ENCODE peak calls at places on chromosome 11, in nine cellular contexts. L is testis, W is neural progenitor cell, Y is breast epithelium, R is AG10803, S is IMR-90, M is coronary artery, A is psoas muscle, T is fibroblast of mammary gland. H is an unnamed sample.

GRCh38 chr11:104858882-104859735 is 39.2 kb downstream of the CASP12 start:
- DNase-seq in T (peak), M (no peak), L (no peak), W (no peak), A (no peak), Y (no peak), R (no peak), S (no peak), H (no peak)

GRCh38 chr11:41379084-41379483 is 80.4 kb downstream of the LRRC4C start:
- DNase-seq in L (no peak), R (no peak), T (no peak), Y (no peak), A (no peak), S (no peak), M (no peak), W (no peak), H (no peak)

GRCh38 chr11:103448966-103449365 is 339.7 kb downstream of the DYNC2H1 start:
- DNase-seq in S (no peak), A (no peak), Y (no peak), T (no peak), L (no peak), R (no peak), M (no peak), W (no peak), H (no peak)

GRCh38 chr11:34026432-34026831 is 25.1 kb upstream of the CAPRIN1 start:
- DNase-seq in L (no peak), T (no peak), W (no peak), M (no peak), R (no peak), Y (no peak), A (no peak), S (no peak), H (no peak)

GRCh38 chr11:13333456-13333957 is 55.9 kb downstream of the BMAL1 start:
- DNase-seq in T (no peak), L (no peak), A (no peak), W (no peak), S (no peak), R (no peak), Y (peak), M (no peak), H (peak)

GRCh38 chr11:84607975-84608787 is 1019.0 kb downstream of the DLG2 start:
- DNase-seq in S (no peak), R (no peak), T (no peak), M (no peak), L (no peak), Y (no peak), A (no peak), W (no peak), H (no peak)

GRCh38 chr11:79864882-79865281 is 424.1 kb upstream of the TENM4 start:
- DNase-seq in T (no peak), L (no peak), R (no peak), S (no peak), M (no peak), A (no peak), W (no peak), Y (no peak), H (peak)

GRCh38 chr11:78385205-78385604 is 32.4 kb downstream of the GAB2 start:
- DNase-seq in R (no peak), S (no peak), Y (no peak), M (no peak), A (no peak), L (no peak), T (no peak), W (no peak), H (no peak)

GRCh38 chr11:76792505-76793264 is 9.5 kb downstream of the TSKU start:
- DNase-seq in R (no peak), L (no peak), T (no peak), Y (peak), W (no peak), M (peak), S (no peak), A (no peak), H (no peak)

GRCh38 chr11:11432621-11433319 is 79.7 kb upstream of the CSNK2A3 start:
- DNase-seq in R (no peak), L (no peak), A (no peak), W (no peak), T (no peak), Y (no peak), M (no peak), S (no peak), H (peak)

GRCh38 chr11:71342116-71342515 is 89.7 kb upstream of the SHANK2 start:
- DNase-seq in R (peak), Y (no peak), A (no peak), S (peak), T (peak), M (no peak), L (no peak), W (no peak), H (peak)

GRCh38 chr11:36292311-36292722 is 3.1 kb upstream of the COMMD9 start:
- DNase-seq in T (peak), Y (no peak), R (peak), W (peak), S (peak), M (no peak), A (no peak), L (no peak), H (peak)

GRCh38 chr11:36288442-36289225 is 590 bp downstream of the COMMD9 start:
- DNase-seq in T (no peak), M (no peak), W (no peak), Y (no peak), A (no peak), S (no peak), L (no peak), R (no peak), H (no peak)

DNA sequence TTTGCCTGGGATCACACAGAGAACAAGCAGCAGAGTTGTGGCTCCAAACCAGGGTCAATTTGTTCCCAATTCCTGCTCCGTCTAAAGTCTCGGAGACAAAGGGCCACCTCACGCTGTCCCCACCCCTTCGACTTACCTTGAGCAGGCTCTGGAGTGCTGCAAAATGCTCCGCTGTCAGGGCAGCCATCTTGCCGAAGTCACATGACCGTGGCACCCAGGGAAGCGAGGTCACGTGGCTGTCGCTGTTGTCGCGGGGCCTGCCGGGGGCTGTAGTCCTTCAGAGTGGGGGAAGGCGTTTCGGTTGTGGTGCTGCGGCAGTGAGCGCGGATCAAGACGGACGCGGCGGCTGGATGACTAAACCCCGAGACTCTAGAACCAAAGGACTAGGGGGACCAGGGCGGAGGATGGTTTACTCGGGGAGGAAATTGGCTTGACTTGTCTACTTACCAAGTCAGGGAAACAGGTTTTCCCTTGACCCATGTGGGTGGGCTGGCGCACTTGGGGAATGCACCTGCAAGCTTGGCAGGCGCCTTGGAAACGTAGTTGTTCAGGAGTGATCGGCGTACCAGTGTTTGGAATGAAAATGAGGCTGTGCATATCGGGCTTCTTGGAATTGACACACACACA is at the start of gene COMMD9:
- DNase-seq in M (peak), W (peak), S (peak), L (peak), A (peak), R (peak), Y (peak), T (peak), H (peak)
- TF ChIP-seq CTCF in M (no peak), W (no peak), S (no peak), L (no peak), A (no peak), R (peak), Y (no peak), T (no peak), H (no peak)

GRCh38 chr11:102305352-102306047 is 11.8 kb upstream of the BIRC3 start:
- DNase-seq in R (no peak), W (no peak), T (no peak), A (no peak), S (no peak), Y (no peak), M (no peak), L (no peak), H (no peak)
- H3K4me3 ChIP-seq in R (no peak), W (no peak), T (no peak), A (no peak), S (no peak), Y (no peak), M (no peak), L (no peak), H (no peak)

GRCh38 chr11:113014731-113015455 is 53.7 kb downstream of the NCAM1 start:
- DNase-seq in L (no peak), R (peak), W (no peak), S (no peak), M (no peak), Y (no peak), A (peak), T (no peak), H (peak)
- TF ChIP-seq CTCF in L (no peak), R (no peak), W (no peak), S (no peak), M (no peak), Y (no peak), A (no peak), T (no peak), H (peak)

DNA sequence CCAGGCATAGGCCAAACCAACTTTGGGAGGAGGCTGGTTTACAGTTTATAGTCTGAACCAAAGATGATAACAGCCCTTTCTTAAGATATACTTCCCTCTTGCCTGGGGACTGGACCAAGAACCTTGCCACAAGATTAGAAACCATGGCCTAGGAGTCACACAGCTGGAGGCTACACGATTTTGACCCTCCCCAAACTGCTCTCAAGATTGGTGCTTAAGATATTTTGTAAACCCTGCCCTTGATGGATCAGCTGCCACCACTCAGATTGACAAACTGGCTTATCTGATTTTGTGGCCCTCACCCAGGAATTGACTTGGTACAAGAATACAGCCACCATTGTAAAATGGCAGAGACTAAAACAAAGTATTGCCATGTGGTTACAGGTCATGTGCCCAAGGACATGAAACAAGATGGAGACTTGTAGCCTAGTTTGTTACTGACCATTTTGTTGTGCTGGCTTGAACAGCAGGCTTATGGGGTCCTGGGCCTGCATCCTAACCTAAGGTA is 17.4 kb upstream of the EI24 start:
- DNase-seq in M (no peak), W (no peak), L (no peak), T (no peak), A (no peak), Y (no peak), S (no peak), R (no peak), H (no peak)
- H3K4me3 ChIP-seq in M (no peak), W (no peak), L (no peak), T (no peak), A (no peak), Y (no peak), S (no peak), R (no peak), H (no peak)

DNA sequence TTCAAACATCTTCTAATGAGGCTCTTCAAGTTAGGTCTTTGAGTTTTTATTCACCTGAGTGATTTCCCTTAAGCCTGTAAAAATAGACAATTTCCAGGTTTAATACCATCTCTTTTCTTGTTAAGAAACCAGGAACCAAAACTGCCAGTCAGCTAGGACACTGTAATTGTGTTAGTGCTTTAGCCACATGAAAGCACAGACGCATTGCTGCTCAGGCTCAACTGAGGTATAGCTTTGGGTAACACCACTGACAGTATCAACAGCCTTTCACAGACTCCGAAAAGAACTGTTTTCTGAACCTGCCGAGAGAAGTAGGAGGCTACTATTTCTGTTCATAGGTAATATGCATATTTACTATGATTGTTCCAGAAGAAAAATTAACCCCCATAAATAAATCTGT is 768.7 kb downstream of the ETS1 start:
- DNase-seq in W (no peak), T (no peak), M (no peak), S (no peak), A (no peak), L (no peak), Y (no peak), R (no peak), H (no peak)
- TF ChIP-seq CTCF in W (no peak), T (no peak), M (no peak), S (no peak), A (no peak), L (no peak), Y (no peak), R (no peak), H (no peak)

GRCh38 chr11:120509346-120510053 is 2.0 kb upstream of the GRIK4 start:
- DNase-seq in M (no peak), R (no peak), S (no peak), Y (peak), A (no peak), T (no peak), W (no peak), L (no peak), H (no peak)
- H3K4me3 ChIP-seq in M (no peak), R (no peak), S (no peak), Y (no peak), A (no peak), T (no peak), W (no peak), L (no peak), H (no peak)